ENCODE peak calls at places on chromosomes 2 and 18, in ten cellular contexts. I is esophagus muscularis mucosa; Z is psoas muscle; E is H1; V is neural progenitor cell; D is Peyer's patch; S is hepatocyte; K is CD8-positive, alpha-beta memory T cell; Q is astrocyte of the cerebellum; A is GM12865. M is an unnamed sample.

GRCh38 chr2:80028584-80028983 is 276.0 kb downstream of the LRRTM1 start:
- DNase-seq in V (no peak), S (no peak), K (no peak), A (no peak), I (no peak), Z (no peak), Q (no peak), D (no peak), E (no peak), M (no peak)

GRCh38 chr18:51890762-51891161 is 449.2 kb upstream of the DCC start:
- DNase-seq in I (no peak), Z (no peak), K (no peak), Q (peak; percentile 79), A (no peak), V (no peak), E (no peak), D (no peak), S (peak; percentile 48), M (no peak)

GRCh38 chr2:143564419-143564818 is 435.2 kb downstream of the ARHGAP15 start:
- DNase-seq in K (no peak), Z (no peak), I (no peak), A (peak; percentile 39), Q (no peak), S (no peak), E (no peak), V (no peak), D (no peak), M (no peak)

GRCh38 chr2:100580474-100581264 is 17.9 kb downstream of the PDCL3 start:
- DNase-seq in K (peak; percentile 37), E (no peak), V (no peak), S (no peak), A (peak; percentile 62), Z (no peak), I (no peak), Q (no peak), D (peak; percentile 83), M (no peak)

GRCh38 chr2:241274127-241274526 is 41.3 kb downstream of the HDLBP start:
- DNase-seq in E (no peak), Q (no peak), K (no peak), Z (no peak), V (no peak), D (no peak), A (no peak), S (no peak), I (peak; percentile 89), M (no peak)

GRCh38 chr2:8178916-8179315 is 502.9 kb upstream of the ID2 start:
- DNase-seq in Z (no peak), E (no peak), K (no peak), V (no peak), S (no peak), D (no peak), Q (no peak), A (no peak), I (no peak), M (no peak)

GRCh38 chr2:217231212-217231611 is 371.3 kb upstream of the TNP1 start:
- DNase-seq in S (no peak), Q (no peak), E (no peak), Z (no peak), V (no peak), I (no peak), A (no peak), D (no peak), K (no peak), M (no peak)

GRCh38 chr2:16525265-16525887 is 140.3 kb downstream of the CYRIA start:
- DNase-seq in I (peak; percentile 85), Z (peak; percentile 18), K (no peak), V (peak; percentile 50), D (no peak), S (peak; percentile 25), A (peak; percentile 36), E (peak; percentile 89), Q (no peak), M (no peak)

GRCh38 chr2:42227491-42227890 is 58.3 kb downstream of the EML4 start:
- DNase-seq in A (no peak), D (no peak), V (no peak), S (no peak), Q (no peak), I (no peak), Z (no peak), K (no peak), E (no peak), M (no peak)

GRCh38 chr2:190979906-190980629 is 33.9 kb downstream of the STAT1 start:
- DNase-seq in D (no peak), Z (peak; percentile 32), I (no peak), Q (peak; percentile 69), S (peak; percentile 88), E (no peak), V (no peak), A (no peak), K (no peak), M (peak; percentile 63)

GRCh38 chr18:51151568-51152511 is 45.6 kb downstream of the MEX3C start:
- DNase-seq in I (peak; percentile 78), K (peak; percentile 40), Q (no peak), Z (no peak), D (peak; percentile 90), A (peak; percentile 77), V (no peak), E (no peak), S (no peak), M (no peak)

GRCh38 chr2:99085400-99085799 is 56.1 kb upstream of the C2orf15 start:
- DNase-seq in I (no peak), Z (no peak), Q (no peak), V (peak; percentile 38), E (no peak), A (peak; percentile 45), D (no peak), K (no peak), S (no peak), M (no peak)

GRCh38 chr2:240626531-240627300 is 1.4 kb downstream of the GPR35 start:
- DNase-seq in Q (no peak), S (peak; percentile 53), Z (peak; percentile 14), D (peak; percentile 38), K (no peak), I (no peak), E (no peak), V (no peak), A (peak; percentile 52), M (no peak)

GRCh38 chr2:106126705-106127281 is 67.3 kb downstream of the UXS1 start:
- DNase-seq in Q (no peak), A (no peak), V (no peak), K (no peak), D (no peak), I (no peak), E (no peak), S (no peak), Z (no peak), M (no peak)

GRCh38 chr2:212892193-212892592 is 259.2 kb downstream of the IKZF2 start:
- DNase-seq in Z (no peak), A (peak; percentile 27), Q (peak; percentile 22), S (peak; percentile 18), K (no peak), D (no peak), V (peak; percentile 50), I (no peak), E (no peak), M (peak; percentile 19)

GRCh38 chr18:35143615-35144596 is 96.9 kb upstream of the ZNF397 start:
- DNase-seq in A (peak; percentile 36), Q (peak; percentile 46), I (peak; percentile 31), D (no peak), V (peak; percentile 77), S (peak; percentile 74), K (no peak), Z (peak; percentile 44), E (peak; percentile 56), M (no peak)

GRCh38 chr2:65296971-65297370 is 69.3 kb downstream of the ACTR2 start:
- DNase-seq in E (no peak), D (no peak), Z (no peak), I (no peak), S (no peak), K (no peak), Q (no peak), V (no peak), A (no peak), M (no peak)

GRCh38 chr2:9050122-9050809 is 46.8 kb upstream of the MBOAT2 start:
- DNase-seq in I (no peak), Z (no peak), S (peak; percentile 63), D (no peak), K (no peak), V (no peak), A (no peak), Q (no peak), E (no peak), M (no peak)

GRCh38 chr2:196162586-196163180 is 8.7 kb downstream of the STK17B start:
- DNase-seq in D (no peak), Z (no peak), Q (no peak), S (no peak), I (no peak), K (no peak), A (no peak), E (no peak), V (no peak), M (no peak)
- H3K4me3 ChIP-seq in D (no peak overlapping the region), Z (no peak overlapping the region), Q (no peak overlapping the region), S (no peak overlapping the region), I (no peak overlapping the region), K (peak overlapping the region; percentile 63), A (peak overlapping the region; percentile 15), E (no peak overlapping the region), V (no peak overlapping the region), M (no peak overlapping the region)

GRCh38 chr2:38486213-38487026 is 109.3 kb upstream of the ATL2 start:
- DNase-seq in V (no peak), Z (no peak), S (no peak), D (no peak), A (no peak), I (no peak), K (no peak), Q (no peak), E (no peak), M (no peak)
- H3K4me3 ChIP-seq in V (no peak overlapping the region), Z (no peak overlapping the region), S (no peak overlapping the region), D (no peak overlapping the region), A (no peak overlapping the region), I (no peak overlapping the region), K (no peak overlapping the region), Q (no peak overlapping the region), E (no peak overlapping the region), M (no peak overlapping the region)

DNA sequence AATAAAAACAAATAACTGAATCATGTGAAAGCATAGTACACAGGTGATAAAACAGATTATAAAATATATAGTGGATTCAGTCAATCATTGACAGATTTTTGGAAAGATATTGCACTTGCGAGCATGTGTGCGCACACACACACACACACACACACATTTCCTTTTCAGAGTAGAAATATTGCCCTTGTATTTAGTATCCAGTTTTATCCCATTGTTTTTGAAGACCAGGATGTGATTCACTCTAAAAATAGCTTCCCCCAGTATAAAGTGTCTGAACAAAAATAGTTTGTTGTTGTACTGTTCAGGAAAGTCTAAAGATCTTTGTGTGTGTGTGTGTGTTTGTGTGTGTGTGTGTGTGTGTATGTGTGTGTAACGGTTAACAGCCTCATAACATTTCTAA is 145.4 kb downstream of the CALCRL start:
- DNase-seq in I (no peak), S (no peak), K (no peak), A (no peak), Q (peak; percentile 5), E (no peak), D (no peak), V (no peak), Z (no peak), M (no peak)
- H3K4me3 ChIP-seq in I (no peak overlapping the region), S (no peak overlapping the region), K (no peak overlapping the region), A (no peak overlapping the region), Q (no peak overlapping the region), E (no peak overlapping the region), D (no peak overlapping the region), V (no peak overlapping the region), Z (no peak overlapping the region), M (no peak overlapping the region)

DNA sequence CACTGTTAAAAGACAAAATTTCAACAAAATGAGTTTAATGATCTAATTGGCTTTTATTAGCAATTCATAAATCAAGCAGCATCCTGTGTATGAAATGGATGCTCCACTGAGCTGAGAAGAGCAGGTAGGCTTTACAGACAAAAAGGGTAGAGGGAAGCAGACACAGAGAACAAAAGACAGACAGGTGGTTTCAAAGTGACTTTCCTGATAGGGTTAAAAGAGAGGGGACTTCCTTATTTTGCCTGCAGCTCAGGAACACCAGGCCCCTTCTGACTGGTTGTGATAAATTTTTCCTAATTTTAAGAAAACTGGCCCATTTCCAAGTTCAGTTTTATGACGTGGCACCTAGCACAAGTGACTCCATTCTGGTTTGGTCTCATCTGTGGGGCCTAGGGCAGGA is 11.9 kb downstream of the TEX51 start:
- DNase-seq in E (no peak), V (no peak), A (no peak), Q (no peak), S (no peak), I (no peak), Z (no peak), K (no peak), D (no peak), M (no peak)
- H3K4me3 ChIP-seq in E (no peak overlapping the region), V (no peak overlapping the region), A (no peak overlapping the region), Q (no peak overlapping the region), S (no peak overlapping the region), I (no peak overlapping the region), Z (no peak overlapping the region), K (no peak overlapping the region), D (no peak overlapping the region), M (no peak overlapping the region)

M was measured in skeletal muscle cell.